ENCODE peak calls at places on chromosome 16, in eight cellular contexts. K is retinal pigment epithelial cell, P is psoas muscle, T is astrocyte of the spinal cord, L is HCT116, N is Peyer's patch, J is heart left ventricle, E is heart right ventricle. D is an unnamed sample.
A peak's percentile ranks its signal among the peaks of the same experiment; 100 is the strongest.

GRCh38 chr16:82344157-82344556 is 174.1 kb upstream of the MPHOSPH6 start:
- DNase-seq in K (no peak), P (no peak), T (no peak), L (no peak), N (no peak), J (no peak), E (no peak), D (no peak)

GRCh38 chr16:56451753-56452689 is 667 bp downstream of the OGFOD1 start:
- DNase-seq in K (peak; percentile 13), P (peak; percentile 84), T (peak; percentile 41), L (peak; percentile 2), N (no peak), J (peak; percentile 41), E (no peak), D (peak; percentile 55)

GRCh38 chr16:12611006-12611477 is 192.6 kb downstream of the CPPED1 start:
- DNase-seq in K (no peak), P (no peak), T (no peak), L (no peak), N (no peak), J (no peak), E (no peak), D (no peak)

GRCh38 chr16:57297856-57298255 is 13.4 kb upstream of the PLLP start:
- DNase-seq in K (no peak), P (no peak), T (no peak), L (no peak), N (no peak), J (no peak), E (no peak), D (no peak)

GRCh38 chr16:10971560-10971961 is 27.2 kb downstream of the CLEC16A start:
- DNase-seq in K (no peak), P (no peak), T (peak; percentile 89), L (peak; percentile 47), N (peak; percentile 37), J (peak; percentile 44), E (no peak), D (peak; percentile 95)

GRCh38 chr16:3907586-3907985 is 27.1 kb upstream of the CREBBP start:
- DNase-seq in K (no peak), P (no peak), T (no peak), L (no peak), N (no peak), J (no peak), E (no peak), D (no peak)

GRCh38 chr16:79653337-79654000 is 52.9 kb upstream of the MAF start:
- DNase-seq in K (peak; percentile 48), P (peak; percentile 83), T (no peak), L (no peak), N (no peak), J (peak; percentile 38), E (peak; percentile 75), D (no peak)

GRCh38 chr16:70688266-70688742 is 2.5 kb upstream of the MTSS2 start:
- DNase-seq in K (no peak), P (peak; percentile 89), T (no peak), L (no peak), N (no peak), J (peak; percentile 61), E (peak; percentile 77), D (peak; percentile 89)

GRCh38 chr16:85220125-85220839 is 108.0 kb upstream of the CIBAR2 start:
- DNase-seq in K (no peak), P (peak; percentile 93), T (peak; percentile 92), L (no peak), N (peak; percentile 20), J (peak; percentile 82), E (peak; percentile 85), D (peak; percentile 90)

GRCh38 chr16:2854700-2855309 is 3.2 kb downstream of the PRSS22 start:
- DNase-seq in K (no peak), P (peak; percentile 14), T (no peak), L (no peak), N (no peak), J (no peak), E (no peak), D (no peak)

GRCh38 chr16:87661561-87661960 is 59.3 kb downstream of the JPH3 start:
- DNase-seq in K (no peak), P (no peak), T (peak; percentile 39), L (no peak), N (peak; percentile 26), J (peak; percentile 39), E (peak; percentile 46), D (peak; percentile 39)

GRCh38 chr16:46830417-46830901 is 521 bp downstream of the C16orf87 start:
- DNase-seq in K (no peak), P (peak; percentile 70), T (peak; percentile 1), L (no peak), N (peak; percentile 47), J (peak; percentile 33), E (peak; percentile 43), D (peak; percentile 6)

GRCh38 chr16:50505714-50506542 is 42.3 kb upstream of the NKD1 start:
- DNase-seq in K (no peak), P (no peak), T (no peak), L (no peak), N (no peak), J (no peak), E (no peak), D (no peak)

DNA sequence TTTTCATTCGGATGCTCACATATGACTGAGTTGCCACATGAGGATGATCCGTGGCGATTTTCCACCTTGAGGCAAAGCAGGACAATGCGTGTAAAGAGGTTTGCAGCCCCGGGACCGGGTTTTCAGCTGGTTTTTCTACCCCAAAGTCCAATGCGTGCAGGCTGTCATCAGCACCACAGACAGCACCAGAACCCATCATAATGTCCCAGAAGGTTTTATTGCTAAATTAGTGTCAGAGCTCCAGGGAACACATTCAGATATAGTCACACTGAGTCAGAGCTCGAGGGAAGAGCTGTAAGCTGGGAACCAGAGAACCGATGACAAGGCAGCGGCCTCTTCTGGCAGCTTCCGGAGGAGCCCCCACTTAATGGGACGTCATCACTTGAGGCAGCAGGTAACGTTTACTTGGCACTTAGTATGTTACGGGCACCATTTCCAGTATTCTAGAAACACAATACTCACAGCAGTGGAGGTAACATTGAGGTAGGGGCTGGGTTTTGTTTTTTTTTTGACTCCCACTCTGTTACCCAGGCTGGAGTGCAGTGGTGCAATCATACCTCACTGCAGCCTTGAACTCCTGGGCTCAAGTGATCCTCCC is 8.9 kb upstream of the NAGPA start:
- DNase-seq in K (no peak), P (no peak), T (peak; percentile 8), L (peak; percentile 27), N (no peak), J (no peak), E (no peak), D (no peak)
- TF ChIP-seq CTCF in K (peak; percentile 13), P (no peak), T (peak; percentile 5), L (no peak), N (no peak), J (no peak), E (no peak), D (no peak)

GRCh38 chr16:27198451-27199234 is 4.7 kb upstream of the KDM8 start:
- DNase-seq in K (no peak), P (no peak), T (no peak), L (no peak), N (no peak), J (no peak), E (no peak), D (no peak)

GRCh38 chr16:27195068-27195741 is 8.1 kb upstream of the KDM8 start:
- DNase-seq in K (no peak), P (no peak), T (no peak), L (no peak), N (no peak), J (no peak), E (no peak), D (peak; percentile 6)

GRCh38 chr16:27193300-27193990 is 9.9 kb upstream of the KDM8 start:
- DNase-seq in K (no peak), P (no peak), T (no peak), L (no peak), N (no peak), J (no peak), E (no peak), D (no peak)

GRCh38 chr16:27197004-27197403 is 6.3 kb upstream of the KDM8 start:
- DNase-seq in K (no peak), P (no peak), T (no peak), L (no peak), N (no peak), J (no peak), E (no peak), D (no peak)

DNA sequence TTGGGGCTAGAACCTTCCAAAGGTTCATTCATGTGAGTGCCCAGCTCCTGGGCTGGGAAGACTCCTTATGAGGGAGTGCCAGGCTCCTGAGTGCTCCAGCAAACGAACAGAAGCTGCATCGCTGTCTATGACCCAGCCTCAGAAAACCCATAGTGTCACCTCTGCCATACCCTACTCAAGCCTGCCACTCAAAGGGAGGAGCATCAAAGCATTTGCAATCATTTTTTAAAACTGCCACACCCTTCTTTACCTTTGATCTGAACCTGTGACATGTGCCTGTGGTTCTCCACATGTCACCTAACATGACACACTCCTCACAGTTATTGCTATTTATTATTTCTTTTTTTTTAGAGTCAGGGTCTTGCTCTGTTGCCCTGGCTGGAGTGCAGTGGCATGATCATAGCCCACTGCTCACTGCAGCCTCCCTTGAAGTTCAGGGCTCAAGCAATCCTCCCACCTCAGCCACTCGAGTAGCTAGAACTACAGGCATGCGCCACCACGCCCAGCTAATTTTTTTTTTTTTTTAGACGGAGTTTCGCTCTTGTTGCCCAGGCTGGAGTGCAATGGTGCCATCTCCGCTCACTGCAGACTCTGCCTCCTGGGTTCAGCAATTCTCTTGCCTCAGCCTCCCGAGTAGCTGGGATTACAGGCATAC is 7.3 kb upstream of the KDM8 start:
- DNase-seq in K (no peak), P (no peak), T (no peak), L (no peak), N (no peak), J (no peak), E (no peak), D (no peak)
- H3K4me3 ChIP-seq in K (no peak overlapping the region), P (no peak overlapping the region), T (no peak overlapping the region), L (no peak overlapping the region), N (no peak overlapping the region), J (no peak overlapping the region), E (no peak overlapping the region), D (no peak overlapping the region)

GRCh38 chr16:65068151-65068740 is 53.6 kb downstream of the CDH11 start:
- DNase-seq in K (peak; percentile 78), P (no peak), T (no peak), L (no peak), N (no peak), J (no peak), E (no peak), D (peak; percentile 94)
- TF ChIP-seq CTCF in K (no peak), P (peak; percentile 21), T (no peak), L (no peak), N (no peak), J (no peak), E (peak; percentile 11), D (no peak)

GRCh38 chr16:398551-399277 is 1.7 kb downstream of the NME4 start:
- DNase-seq in K (no peak), P (no peak), T (no peak), L (no peak), N (no peak), J (no peak), E (no peak), D (no peak)

GRCh38 chr16:397135-397661 is at the start of gene NME4:
- DNase-seq in K (no peak), P (no peak), T (no peak), L (no peak), N (no peak), J (no peak), E (no peak), D (no peak)

GRCh38 chr16:396605-397004 is 394 bp upstream of the NME4 start:
- DNase-seq in K (no peak), P (peak; percentile 67), T (peak; percentile 31), L (no peak), N (no peak), J (peak; percentile 54), E (no peak), D (no peak)

GRCh38 chr16:399278-400019 is 2.2 kb upstream of the DECR2 start:
- DNase-seq in K (no peak), P (no peak), T (no peak), L (no peak), N (no peak), J (no peak), E (no peak), D (no peak)

GRCh38 chr16:397736-398332 is 835 bp downstream of the NME4 start:
- DNase-seq in K (no peak), P (peak; percentile 91), T (peak; percentile 59), L (peak; percentile 28), N (peak; percentile 52), J (peak; percentile 72), E (peak; percentile 74), D (peak; percentile 74)
- H3K4me3 ChIP-seq in K (peak overlapping the region; percentile 30), P (peak overlapping the region; percentile 71), T (no peak overlapping the region), L (no peak overlapping the region), N (no peak overlapping the region), J (no peak overlapping the region), E (peak overlapping the region; percentile 72), D (peak overlapping the region; percentile 52)